ENCODE peak calls at places on chromosomes 5 and 9, in five cellular contexts. J is lower lobe of right lung, C is stomach, W is cardiac muscle cell, X is testis. K is an unnamed sample.

GRCh38 chr9:71719585-71719984 is 48.7 kb downstream of the CEMIP2 start:
- DNase-seq in J (no peak), C (no peak), W (peak; percentile 77), X (no peak), K (no peak)

GRCh38 chr5:126969548-126969947 is 60.8 kb downstream of the MARCHF3 start:
- DNase-seq in J (no peak), C (no peak), W (no peak), X (no peak), K (no peak)

GRCh38 chr5:108421713-108422112 is 39.8 kb upstream of the FBXL17 start:
- DNase-seq in J (no peak), C (no peak), W (no peak), X (no peak), K (no peak)

GRCh38 chr9:126623667-126624452 is 10.1 kb downstream of the LMX1B start:
- DNase-seq in J (no peak), C (no peak), W (no peak), X (no peak), K (no peak)

GRCh38 chr9:98532147-98532546 is 176.6 kb downstream of the GABBR2 start:
- DNase-seq in J (no peak), C (no peak), W (no peak), X (no peak), K (no peak)

GRCh38 chr5:58002318-58002717 is 457.6 kb downstream of the PLK2 start:
- DNase-seq in J (no peak), C (no peak), W (peak; percentile 41), X (no peak), K (no peak)

GRCh38 chr9:76107487-76107886 is 217.0 kb downstream of the PCSK5 start:
- DNase-seq in J (no peak), C (no peak), W (peak; percentile 17), X (peak; percentile 74), K (no peak)

GRCh38 chr9:112705773-112706427 is 12.0 kb downstream of the INIP start:
- DNase-seq in J (no peak), C (peak; percentile 36), W (peak; percentile 54), X (peak; percentile 78), K (no peak)

GRCh38 chr5:142716963-142717362 is 31.1 kb upstream of the FGF1 start:
- DNase-seq in J (no peak), C (peak; percentile 52), W (peak; percentile 62), X (peak; percentile 70), K (no peak)

GRCh38 chr5:168737066-168737465 is 157.9 kb upstream of the PANK3 start:
- DNase-seq in J (no peak), C (no peak), W (no peak), X (no peak), K (no peak)

GRCh38 chr5:40413747-40414146 is 266.0 kb upstream of the PTGER4 start:
- DNase-seq in J (no peak), C (no peak), W (peak; percentile 72), X (no peak), K (no peak)

GRCh38 chr9:88312070-88312469 is 76.2 kb upstream of the SPIN1 start:
- DNase-seq in J (no peak), C (no peak), W (no peak), X (no peak), K (no peak)

GRCh38 chr9:115063058-115063850 is 54.7 kb downstream of the TNC start:
- DNase-seq in J (no peak), C (no peak), W (peak; percentile 25), X (no peak), K (no peak)

GRCh38 chr5:113232246-113232645 is 202.5 kb downstream of the TSSK1B start:
- DNase-seq in J (no peak), C (no peak), W (no peak), X (no peak), K (no peak)

GRCh38 chr5:108637110-108637509 is 110.6 kb upstream of the FER start:
- DNase-seq in J (no peak), C (no peak), W (peak; percentile 78), X (no peak), K (no peak)

GRCh38 chr5:61275841-61276240 is 56.2 kb upstream of the ZSWIM6 start:
- DNase-seq in J (peak; percentile 88), C (no peak), W (peak; percentile 69), X (peak; percentile 37), K (no peak)

GRCh38 chr9:126474786-126475485 is 138.8 kb upstream of the LMX1B start:
- DNase-seq in J (peak; percentile 24), C (no peak), W (no peak), X (no peak), K (no peak)

GRCh38 chr5:132012385-132013005 is 1.0 kb upstream of the ACSL6 start:
- DNase-seq in J (peak; percentile 51), C (peak; percentile 24), W (peak; percentile 87), X (peak; percentile 73), K (peak; percentile 23)

GRCh38 chr5:181241393-181241975 is 2.2 kb downstream of the RACK1 start:
- DNase-seq in J (no peak), C (no peak), W (peak; percentile 85), X (no peak), K (no peak)

GRCh38 chr9:35962126-35962906 is 4.4 kb upstream of the OR2S2 start:
- DNase-seq in J (no peak), C (no peak), W (peak; percentile 74), X (no peak), K (no peak)

GRCh38 chr9:75083188-75083976 is 4.6 kb downstream of the NMRK1 start:
- DNase-seq in J (peak; percentile 72), C (peak; percentile 62), W (no peak), X (no peak), K (no peak)

GRCh38 chr9:93108301-93109041 is 12.5 kb downstream of the CARD19 start:
- DNase-seq in J (peak; percentile 46), C (no peak), W (no peak), X (no peak), K (peak; percentile 52)

GRCh38 chr5:42520957-42521356 is 97.7 kb downstream of the GHR start:
- DNase-seq in J (no peak), C (no peak), W (no peak), X (no peak), K (no peak)

GRCh38 chr5:115936031-115936430 is 26.2 kb upstream of the LVRN start:
- DNase-seq in J (no peak), C (no peak), W (no peak), X (no peak), K (no peak)

GRCh38 chr5:116343961-116344360 is 230.7 kb downstream of the SEMA6A start:
- DNase-seq in J (no peak), C (no peak), W (no peak), X (no peak), K (no peak)

GRCh38 chr9:136668983-136669790 is 6.5 kb downstream of the EGFL7 start:
- DNase-seq in J (no peak), C (no peak), W (peak; percentile 33), X (no peak), K (no peak)

GRCh38 chr5:80904533-80905187 is 55.5 kb upstream of the RASGRF2 start:
- DNase-seq in J (no peak), C (no peak), W (no peak), X (no peak), K (no peak)

GRCh38 chr5:68047035-68047434 is 168.5 kb upstream of the PIK3R1 start:
- DNase-seq in J (no peak), C (no peak), W (peak; percentile 50), X (no peak), K (no peak)

DNA sequence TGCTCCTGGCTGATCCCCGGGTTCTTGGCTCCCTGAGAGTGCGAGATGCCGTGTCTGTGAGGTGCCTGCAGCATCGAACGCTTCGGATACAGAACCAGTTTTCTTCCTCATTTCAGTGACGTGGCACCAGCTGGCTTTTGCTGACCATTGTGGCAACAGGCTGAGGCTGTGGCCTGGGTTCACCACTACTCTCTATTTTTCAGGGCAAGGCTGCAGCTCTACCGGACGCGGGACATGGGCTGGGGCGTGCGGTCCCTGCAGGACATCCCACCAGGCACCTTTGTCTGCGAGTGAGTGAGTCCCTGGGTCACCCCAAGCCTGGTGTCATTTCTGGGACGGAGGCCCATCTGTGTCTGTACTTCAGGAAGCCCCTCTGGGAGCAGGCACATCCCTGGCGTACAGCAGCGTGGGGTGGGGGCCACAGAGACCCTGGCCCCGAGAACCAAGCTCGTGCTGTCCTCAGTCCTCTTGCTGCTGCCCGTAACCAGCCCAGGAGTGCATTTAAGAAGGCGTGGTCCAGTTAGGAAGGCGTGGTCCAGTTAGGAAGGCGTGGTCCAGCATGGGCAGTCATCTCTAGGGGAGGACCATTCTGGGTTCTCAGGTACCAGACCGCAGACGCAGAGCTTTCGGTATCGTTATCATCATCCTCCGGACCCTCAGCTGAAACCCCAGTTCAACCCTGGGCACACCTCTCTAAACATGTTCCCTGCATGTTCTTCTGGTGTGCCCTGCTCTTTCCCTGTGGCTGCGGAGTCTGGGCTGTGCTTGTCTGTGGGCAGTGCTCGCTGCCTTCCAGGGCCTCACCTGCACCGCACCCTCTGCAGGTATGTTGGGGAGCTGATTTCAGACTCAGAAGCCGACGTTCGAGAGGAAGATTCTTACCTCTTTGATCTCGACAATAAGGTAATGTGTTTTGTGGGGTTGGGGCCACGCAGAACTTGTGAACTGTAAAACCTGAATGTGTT is 60.1 kb upstream of the CACNA1B start:
- DNase-seq in J (no peak), C (no peak), W (no peak), X (no peak), K (no peak)
- H3K36me3 ChIP-seq in J (peaks cover 84% of the 10 kb centered on the region), C (peaks cover 91% of the 10 kb centered on the region), W (peaks cover 30% of the 10 kb centered on the region), X (no peaks in the 10 kb centered on the region), K (peaks cover 26% of the 10 kb centered on the region)

DNA sequence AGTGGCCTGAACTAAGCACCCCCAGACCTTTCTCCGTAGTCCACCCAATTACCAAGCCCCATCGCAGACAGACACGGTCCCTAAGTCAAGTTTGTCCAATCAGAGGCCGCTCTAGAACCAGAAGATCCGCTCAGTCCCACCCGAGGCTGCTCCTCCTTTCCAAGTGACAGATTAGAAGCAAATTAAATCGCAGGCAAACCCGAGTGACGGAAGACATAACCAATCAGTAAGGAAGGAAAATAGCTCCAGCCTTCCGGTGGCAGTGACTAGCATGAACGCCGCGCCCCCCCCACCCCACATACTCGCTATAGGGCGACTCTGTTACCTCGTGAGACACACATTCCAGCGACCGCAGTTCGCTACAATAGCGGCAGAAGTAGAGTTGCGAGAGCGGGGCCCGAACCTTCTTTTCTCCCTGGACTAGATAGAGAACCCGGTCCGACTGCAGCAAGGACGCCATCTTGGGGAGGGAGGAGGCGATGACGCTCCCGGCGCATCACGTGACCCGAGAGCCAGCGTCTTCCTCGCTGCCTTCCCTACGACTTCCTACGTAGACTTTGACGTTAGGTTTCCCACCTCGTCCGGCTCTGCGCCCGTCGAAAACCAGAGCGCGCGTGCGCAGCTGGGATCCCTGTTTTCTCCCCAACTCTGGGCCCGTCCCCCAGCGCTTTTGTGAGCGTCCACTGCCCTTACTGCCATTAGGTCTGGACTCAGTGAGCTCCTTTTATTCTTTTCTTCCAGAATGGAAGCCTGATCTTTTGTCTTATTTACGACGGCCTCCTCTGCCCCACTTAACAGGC is at the start of gene DCTN4:
- DNase-seq in J (peak; percentile 98), C (peak; percentile 96), W (peak; percentile 99), X (peak; percentile 98), K (peak; percentile 95)
- TF ChIP-seq CTCF in J (peak; percentile 11), C (no peak), W (no peak), X (no peak), K (no peak)

GRCh38 chr5:219492-219891 is 1.4 kb downstream of the SDHA start:
- DNase-seq in J (no peak), C (no peak), W (peak; percentile 40), X (peak; percentile 40), K (no peak)
- H3K4me3 ChIP-seq in J (peak overlapping the region; percentile 71), C (peak overlapping the region; percentile 98), W (peak overlapping the region; percentile 94), X (peak overlapping the region; percentile 97), K (peak overlapping the region; percentile 99)

DNA sequence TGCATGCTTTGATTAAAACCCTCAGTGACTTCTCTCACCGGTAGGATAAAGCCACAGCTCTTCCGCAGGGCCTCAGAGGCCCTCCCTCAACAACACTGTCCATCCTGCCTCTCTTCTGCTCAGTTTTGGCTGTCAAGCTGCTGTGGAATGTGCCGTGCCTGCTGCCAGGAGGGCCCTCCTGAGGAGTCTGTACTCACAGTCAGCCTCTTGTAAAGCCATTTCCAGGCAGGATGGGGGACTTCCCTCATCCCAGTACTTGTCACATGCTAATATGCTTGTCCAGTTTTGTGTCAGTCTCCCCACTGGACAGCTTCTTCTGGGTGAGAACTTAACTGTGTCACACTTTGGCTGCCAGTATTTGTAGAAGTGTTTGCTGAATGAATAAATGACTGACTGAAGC is 13.9 kb upstream of the DDX41 start:
- DNase-seq in J (no peak), C (no peak), W (no peak), X (no peak), K (no peak)
- H3K36me3 ChIP-seq in J (peaks cover 98% of the 10 kb centered on the region), C (peaks cover 97% of the 10 kb centered on the region), W (peaks cover 43% of the 10 kb centered on the region), X (no peaks in the 10 kb centered on the region), K (no peaks in the 10 kb centered on the region)